ENCODE peak calls at places on chromosomes 3 and 15, in five cellular contexts. One of them, this sample, is unnamed.

GRCh38 chr3:10204921-10205320 is 40.2 kb downstream of the IRAK2 start:
- DNase-seq in fibroblast of lung: peak; percentile 38
- DNase-seq in dorsolateral prefrontal cortex: no peak
- DNase-seq in AG09309: no peak
- DNase-seq in colonic mucosa: no peak
- DNase-seq in this sample: no peak

GRCh38 chr3:52495096-52495495 is at the start of gene STAB1:
- DNase-seq in fibroblast of lung: no peak
- DNase-seq in dorsolateral prefrontal cortex: no peak
- DNase-seq in AG09309: no peak
- DNase-seq in colonic mucosa: peak; percentile 25
- DNase-seq in this sample: no peak

GRCh38 chr3:46490338-46491084 is 7.3 kb upstream of the RTP3 start:
- DNase-seq in fibroblast of lung: peak; percentile 56
- DNase-seq in dorsolateral prefrontal cortex: no peak
- DNase-seq in AG09309: no peak
- DNase-seq in colonic mucosa: no peak
- DNase-seq in this sample: no peak

GRCh38 chr15:45088801-45089711 is 24.9 kb downstream of the DUOX2 start:
- DNase-seq in fibroblast of lung: no peak
- DNase-seq in dorsolateral prefrontal cortex: no peak
- DNase-seq in AG09309: peak; percentile 4
- DNase-seq in colonic mucosa: no peak
- DNase-seq in this sample: no peak

GRCh38 chr15:69820819-69821218 is 276.9 kb downstream of the TLE3 start:
- DNase-seq in fibroblast of lung: peak; percentile 21
- DNase-seq in dorsolateral prefrontal cortex: no peak
- DNase-seq in AG09309: no peak
- DNase-seq in colonic mucosa: no peak
- DNase-seq in this sample: no peak

GRCh38 chr3:21447471-21448205 is 303.4 kb downstream of the ZNF385D start:
- DNase-seq in fibroblast of lung: peak; percentile 86
- DNase-seq in dorsolateral prefrontal cortex: no peak
- DNase-seq in AG09309: peak; percentile 76
- DNase-seq in colonic mucosa: no peak
- DNase-seq in this sample: peak; percentile 51

GRCh38 chr3:46695177-46695961 is 1.9 kb upstream of the ALS2CL start:
- DNase-seq in fibroblast of lung: no peak
- DNase-seq in dorsolateral prefrontal cortex: no peak
- DNase-seq in AG09309: no peak
- DNase-seq in colonic mucosa: peak; percentile 42
- DNase-seq in this sample: peak; percentile 82

GRCh38 chr15:52284164-52284563 is 11.4 kb downstream of the MYO5C start:
- DNase-seq in fibroblast of lung: peak; percentile 62
- DNase-seq in dorsolateral prefrontal cortex: no peak
- DNase-seq in AG09309: no peak
- DNase-seq in colonic mucosa: no peak
- DNase-seq in this sample: peak; percentile 15

GRCh38 chr3:122609798-122610559 is 32.5 kb downstream of the PARP15 start:
- DNase-seq in fibroblast of lung: peak; percentile 84
- DNase-seq in dorsolateral prefrontal cortex: no peak
- DNase-seq in AG09309: peak; percentile 45
- DNase-seq in colonic mucosa: no peak
- DNase-seq in this sample: peak; percentile 78

GRCh38 chr3:188349963-188350332 is 196.0 kb downstream of the LPP start:
- DNase-seq in fibroblast of lung: no peak
- DNase-seq in dorsolateral prefrontal cortex: no peak
- DNase-seq in AG09309: no peak
- DNase-seq in colonic mucosa: no peak
- DNase-seq in this sample: no peak

GRCh38 chr3:188351648-188352047 is 197.7 kb downstream of the LPP start:
- DNase-seq in fibroblast of lung: no peak
- DNase-seq in dorsolateral prefrontal cortex: no peak
- DNase-seq in AG09309: no peak
- DNase-seq in colonic mucosa: no peak
- DNase-seq in this sample: no peak

GRCh38 chr3:188348445-188349244 is 194.7 kb downstream of the LPP start:
- DNase-seq in fibroblast of lung: peak; percentile 97
- DNase-seq in dorsolateral prefrontal cortex: no peak
- DNase-seq in AG09309: peak; percentile 89
- DNase-seq in colonic mucosa: peak; percentile 26
- DNase-seq in this sample: peak; percentile 97

GRCh38 chr3:188350956-188351355 is 197.0 kb downstream of the LPP start:
- DNase-seq in fibroblast of lung: no peak
- DNase-seq in dorsolateral prefrontal cortex: no peak
- DNase-seq in AG09309: no peak
- DNase-seq in colonic mucosa: no peak
- DNase-seq in this sample: no peak

GRCh38 chr3:188349276-188349962 is 195.5 kb downstream of the LPP start:
- DNase-seq in fibroblast of lung: peak; percentile 56
- DNase-seq in dorsolateral prefrontal cortex: no peak
- DNase-seq in AG09309: no peak
- DNase-seq in colonic mucosa: no peak
- DNase-seq in this sample: peak; percentile 43
- TF ChIP-seq CTCF in fibroblast of lung: no peak
- TF ChIP-seq CTCF in dorsolateral prefrontal cortex: no peak
- TF ChIP-seq CTCF in AG09309: no peak
- TF ChIP-seq CTCF in colonic mucosa: no peak
- TF ChIP-seq CTCF in this sample: peak; percentile 23

GRCh38 chr15:49427369-49427768 is 4.3 kb downstream of the FGF7 start:
- DNase-seq in fibroblast of lung: no peak
- DNase-seq in dorsolateral prefrontal cortex: no peak
- DNase-seq in AG09309: no peak
- DNase-seq in colonic mucosa: no peak
- DNase-seq in this sample: no peak
- H3K4me3 ChIP-seq in fibroblast of lung: no peak overlapping the region
- H3K4me3 ChIP-seq in dorsolateral prefrontal cortex: no peak overlapping the region
- H3K4me3 ChIP-seq in AG09309: no peak overlapping the region
- H3K4me3 ChIP-seq in colonic mucosa: no peak overlapping the region
- H3K4me3 ChIP-seq in this sample: no peak overlapping the region

DNA sequence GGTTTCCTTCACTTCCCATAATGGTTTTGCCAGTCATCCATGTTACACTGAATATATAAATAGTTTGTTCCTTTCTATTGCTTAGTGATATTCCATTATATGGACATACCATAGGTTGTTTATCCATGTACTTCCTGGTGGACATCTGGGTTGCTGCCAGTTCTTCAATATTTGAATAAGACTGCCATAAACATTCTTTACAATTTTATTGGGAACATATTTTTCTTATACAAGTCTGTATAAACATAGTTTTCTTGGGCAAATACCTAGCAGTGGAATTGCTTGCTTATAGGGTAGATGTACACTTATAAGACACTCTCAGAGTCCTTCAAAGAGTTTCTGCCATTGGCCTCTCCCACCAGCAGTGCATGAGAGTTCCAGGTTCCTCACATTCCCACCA is 231.4 kb downstream of the OPA1 start:
- DNase-seq in fibroblast of lung: no peak
- DNase-seq in dorsolateral prefrontal cortex: no peak
- DNase-seq in AG09309: no peak
- DNase-seq in colonic mucosa: peak; percentile 55
- DNase-seq in this sample: no peak
- TF ChIP-seq CTCF in fibroblast of lung: no peak
- TF ChIP-seq CTCF in dorsolateral prefrontal cortex: no peak
- TF ChIP-seq CTCF in AG09309: no peak
- TF ChIP-seq CTCF in colonic mucosa: no peak
- TF ChIP-seq CTCF in this sample: no peak

DNA sequence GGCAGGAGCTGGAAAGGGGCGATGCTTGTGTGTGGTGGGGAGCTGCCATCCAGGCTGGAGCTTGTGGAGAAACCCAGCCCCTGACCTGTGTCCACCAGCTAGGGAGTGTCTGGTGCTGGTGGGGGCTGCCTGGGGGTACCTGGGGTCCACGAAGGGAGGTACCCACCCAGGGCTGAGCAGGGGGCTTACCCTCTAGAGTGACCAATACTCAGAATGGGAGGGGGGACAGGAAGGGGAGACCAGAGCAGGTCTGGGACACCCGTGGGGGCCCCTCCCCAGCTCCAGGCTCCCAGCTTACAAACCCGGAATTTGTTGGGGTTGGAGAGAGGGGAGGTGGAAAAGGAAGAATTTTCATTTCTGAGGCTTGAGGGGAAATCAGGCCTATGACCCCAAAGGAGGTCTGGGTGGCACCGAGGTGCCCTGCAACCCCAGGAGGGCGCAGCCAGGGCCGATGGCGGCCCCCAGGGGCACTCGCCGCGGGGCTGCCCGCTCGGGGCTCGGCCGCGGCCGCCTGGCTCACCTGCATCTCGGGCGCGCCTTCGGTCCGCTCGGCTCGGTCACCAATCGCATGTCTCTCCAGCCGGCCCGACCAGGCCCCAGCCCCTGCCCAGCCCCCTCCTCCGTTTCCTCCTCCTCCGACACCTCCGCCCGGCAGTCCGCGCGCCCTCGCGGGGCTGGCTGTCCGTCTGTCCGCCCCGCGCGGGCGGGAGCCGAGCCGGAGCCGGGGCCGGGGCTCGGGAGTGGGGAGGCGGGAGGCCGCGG is 741 bp downstream of the LINGO1 start:
- DNase-seq in fibroblast of lung: no peak
- DNase-seq in dorsolateral prefrontal cortex: no peak
- DNase-seq in AG09309: no peak
- DNase-seq in colonic mucosa: no peak
- DNase-seq in this sample: no peak
- H3K4me3 ChIP-seq in fibroblast of lung: no peak overlapping the region
- H3K4me3 ChIP-seq in dorsolateral prefrontal cortex: peak overlapping the region; percentile 72
- H3K4me3 ChIP-seq in AG09309: no peak overlapping the region
- H3K4me3 ChIP-seq in colonic mucosa: no peak overlapping the region
- H3K4me3 ChIP-seq in this sample: no peak overlapping the region